ENCODE peak calls at places on chromosomes 7 and 10, in eight cellular contexts. One of them, this sample, is unnamed.

GRCh38 chr7:55794527-55794926 is 68.0 kb downstream of the SEPTIN14 start:
- DNase-seq in heart left ventricle: no peak
- DNase-seq in DMS53: peak; percentile 48
- DNase-seq in M059J: peak; percentile 48
- DNase-seq in cardiac muscle cell: no peak
- DNase-seq in left lobe of liver: no peak
- DNase-seq in NCI-H460: peak; percentile 0
- DNase-seq in midbrain: no peak
- DNase-seq in this sample: peak; percentile 88

GRCh38 chr7:16071246-16071857 is 350.0 kb downstream of the CRPPA start:
- DNase-seq in heart left ventricle: no peak
- DNase-seq in DMS53: peak; percentile 82
- DNase-seq in M059J: peak; percentile 71
- DNase-seq in cardiac muscle cell: peak; percentile 76
- DNase-seq in left lobe of liver: no peak
- DNase-seq in NCI-H460: peak; percentile 72
- DNase-seq in midbrain: peak; percentile 86
- DNase-seq in this sample: peak; percentile 68

GRCh38 chr10:77637986-77638765 is 568 bp upstream of the KCNMA1 start:
- DNase-seq in heart left ventricle: no peak
- DNase-seq in DMS53: peak; percentile 78
- DNase-seq in M059J: peak; percentile 42
- DNase-seq in cardiac muscle cell: peak; percentile 65
- DNase-seq in left lobe of liver: peak; percentile 61
- DNase-seq in NCI-H460: no peak
- DNase-seq in midbrain: no peak
- DNase-seq in this sample: peak; percentile 55

GRCh38 chr10:48788551-48788950 is 103.9 kb downstream of the WDFY4 start:
- DNase-seq in heart left ventricle: no peak
- DNase-seq in DMS53: peak; percentile 90
- DNase-seq in M059J: no peak
- DNase-seq in cardiac muscle cell: no peak
- DNase-seq in left lobe of liver: peak; percentile 10
- DNase-seq in NCI-H460: no peak
- DNase-seq in midbrain: no peak
- DNase-seq in this sample: peak; percentile 8

GRCh38 chr10:98446121-98446655 is 547 bp downstream of the HPS1 start:
- DNase-seq in heart left ventricle: no peak
- DNase-seq in DMS53: peak; percentile 63
- DNase-seq in M059J: peak; percentile 25
- DNase-seq in cardiac muscle cell: peak; percentile 46
- DNase-seq in left lobe of liver: peak; percentile 61
- DNase-seq in NCI-H460: no peak
- DNase-seq in midbrain: peak; percentile 14
- DNase-seq in this sample: peak; percentile 33

GRCh38 chr10:99958287-99958686 is 51.5 kb downstream of the DNMBP start:
- DNase-seq in heart left ventricle: no peak
- DNase-seq in DMS53: no peak
- DNase-seq in M059J: no peak
- DNase-seq in cardiac muscle cell: no peak
- DNase-seq in left lobe of liver: no peak
- DNase-seq in NCI-H460: no peak
- DNase-seq in midbrain: no peak
- DNase-seq in this sample: no peak

GRCh38 chr7:131503639-131504038 is 52.8 kb downstream of the PODXL start:
- DNase-seq in heart left ventricle: no peak
- DNase-seq in DMS53: peak; percentile 27
- DNase-seq in M059J: no peak
- DNase-seq in cardiac muscle cell: no peak
- DNase-seq in left lobe of liver: no peak
- DNase-seq in NCI-H460: no peak
- DNase-seq in midbrain: no peak
- DNase-seq in this sample: no peak

GRCh38 chr10:13399236-13399635 is 51.1 kb upstream of the SEPHS1 start:
- DNase-seq in heart left ventricle: no peak
- DNase-seq in DMS53: no peak
- DNase-seq in M059J: no peak
- DNase-seq in cardiac muscle cell: no peak
- DNase-seq in left lobe of liver: no peak
- DNase-seq in NCI-H460: no peak
- DNase-seq in midbrain: no peak
- DNase-seq in this sample: no peak